ENCODE peak calls at places on chromosome 13, in nine cellular contexts. S, M, N, Z, U, E, A, L and G are unnamed samples.

GRCh38 chr13:39655041-39655568 is 357 bp upstream of the COG6 start:
- DNase-seq in S (no peak), M (no peak), N (no peak), Z (no peak), U (no peak), E (peak; percentile 53), A (no peak), L (no peak), G (no peak)

GRCh38 chr13:42849200-42849599 is 67.8 kb downstream of the FAM216B start:
- DNase-seq in S (no peak), M (no peak), N (no peak), Z (no peak), U (no peak), E (no peak), A (no peak), L (no peak), G (no peak)

GRCh38 chr13:37070956-37071355 is 11.5 kb upstream of the SUPT20H start:
- DNase-seq in S (no peak), M (no peak), N (no peak), Z (no peak), U (no peak), E (no peak), A (no peak), L (no peak), G (no peak)

GRCh38 chr13:66461021-66461420 is 769.1 kb downstream of the PCDH9 start:
- DNase-seq in S (no peak), M (no peak), N (no peak), Z (no peak), U (no peak), E (no peak), A (peak; percentile 45), L (no peak), G (no peak)

GRCh38 chr13:40777166-40777956 is 6.4 kb upstream of the MRPS31 start:
- DNase-seq in S (no peak), M (no peak), N (no peak), Z (no peak), U (no peak), E (peak; percentile 92), A (peak; percentile 63), L (peak; percentile 71), G (no peak)

GRCh38 chr13:98998831-98999634 is 21.2 kb upstream of the DOCK9 start:
- DNase-seq in S (no peak), M (no peak), N (no peak), Z (no peak), U (no peak), E (no peak), A (peak; percentile 38), L (no peak), G (no peak)

GRCh38 chr13:97369269-97369893 is 64.6 kb upstream of the RAP2A start:
- DNase-seq in S (no peak), M (no peak), N (no peak), Z (no peak), U (no peak), E (no peak), A (peak; percentile 48), L (no peak), G (no peak)

GRCh38 chr13:41144576-41144975 is 12.0 kb upstream of the KBTBD6 start:
- DNase-seq in S (no peak), M (no peak), N (no peak), Z (no peak), U (no peak), E (no peak), A (no peak), L (no peak), G (no peak)

GRCh38 chr13:97268772-97269171 is 46.6 kb downstream of the MBNL2 start:
- DNase-seq in S (no peak), M (no peak), N (no peak), Z (peak; percentile 55), U (no peak), E (no peak), A (no peak), L (no peak), G (no peak)

GRCh38 chr13:99709134-99709533 is 207.9 kb downstream of the TM9SF2 start:
- DNase-seq in S (no peak), M (no peak), N (no peak), Z (no peak), U (no peak), E (peak; percentile 38), A (no peak), L (no peak), G (no peak)

GRCh38 chr13:99087954-99088491 is 110.2 kb upstream of the DOCK9 start:
- DNase-seq in S (peak; percentile 67), M (peak; percentile 45), N (no peak), Z (no peak), U (no peak), E (no peak), A (no peak), L (peak; percentile 62), G (no peak)

GRCh38 chr13:37617162-37617561 is 18.6 kb upstream of the POSTN start:
- DNase-seq in S (no peak), M (no peak), N (no peak), Z (no peak), U (no peak), E (no peak), A (peak; percentile 42), L (peak; percentile 27), G (no peak)

GRCh38 chr13:113929628-113930615 is 44.0 kb downstream of the C13orf46 start:
- DNase-seq in S (peak; percentile 57), M (peak; percentile 19), N (no peak), Z (peak; percentile 63), U (peak; percentile 21), E (no peak), A (no peak), L (no peak), G (no peak)

GRCh38 chr13:82747331-82747730 is 1134.9 kb downstream of the SLITRK1 start:
- DNase-seq in S (no peak), M (no peak), N (no peak), Z (no peak), U (no peak), E (no peak), A (no peak), L (no peak), G (no peak)

GRCh38 chr13:38687246-38688229 is 661 bp downstream of the FREM2 start:
- DNase-seq in S (peak; percentile 71), M (peak; percentile 33), N (peak; percentile 54), Z (no peak), U (no peak), E (no peak), A (peak; percentile 2), L (peak; percentile 62), G (no peak)

GRCh38 chr13:70080030-70080429 is 27.6 kb upstream of the ATXN8OS start:
- DNase-seq in S (no peak), M (no peak), N (no peak), Z (no peak), U (no peak), E (no peak), A (no peak), L (no peak), G (no peak)

GRCh38 chr13:21579754-21580316 is 24.1 kb downstream of the MICU2 start:
- DNase-seq in S (no peak), M (no peak), N (no peak), Z (no peak), U (no peak), E (peak; percentile 48), A (no peak), L (no peak), G (no peak)

GRCh38 chr13:98563071-98563470 is 13.8 kb downstream of the STK24 start:
- DNase-seq in S (no peak), M (no peak), N (no peak), Z (no peak), U (no peak), E (no peak), A (no peak), L (no peak), G (no peak)

GRCh38 chr13:54750521-54750920 is 1721.9 kb downstream of the OLFM4 start:
- DNase-seq in S (no peak), M (no peak), N (no peak), Z (no peak), U (no peak), E (no peak), A (no peak), L (peak; percentile 6), G (no peak)

DNA sequence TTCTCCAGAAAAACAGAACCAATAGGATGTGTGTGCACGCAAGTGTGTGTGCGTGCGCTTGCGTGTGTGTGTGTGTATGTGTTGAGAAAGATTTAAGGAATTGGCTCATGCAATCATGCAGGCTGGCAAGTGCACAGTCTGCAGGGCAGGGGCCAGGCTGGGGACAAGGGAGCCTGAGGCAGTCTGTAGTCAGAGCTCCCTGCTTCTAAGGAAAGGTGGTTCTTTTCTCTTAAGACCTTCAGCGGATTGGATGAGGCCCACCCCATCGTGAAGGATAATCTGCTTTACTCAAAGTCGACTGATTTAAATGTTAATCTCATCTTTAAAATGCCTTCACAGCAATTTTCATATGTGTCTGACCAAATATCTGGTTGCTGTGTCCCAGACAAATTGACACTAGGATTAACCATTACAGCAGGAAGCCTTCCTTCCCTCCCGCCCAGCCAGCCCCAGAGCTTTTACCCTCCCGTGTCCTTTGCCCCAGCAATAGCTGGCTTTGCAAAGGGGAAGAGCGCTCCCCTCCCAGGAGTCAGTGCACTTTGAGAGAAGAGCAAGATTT is 15.0 kb upstream of the NAXD start:
- DNase-seq in S (no peak), M (no peak), N (no peak), Z (no peak), U (no peak), E (no peak), A (no peak), L (no peak), G (no peak)
- H3K27ac ChIP-seq in S (no peak overlapping the region), M (no peak overlapping the region), N (no peak overlapping the region), Z (no peak overlapping the region), U (no peak overlapping the region), E (no peak overlapping the region), A (no peak overlapping the region), L (no peak overlapping the region), G (no peak overlapping the region)

GRCh38 chr13:51764184-51765141 is 39.5 kb downstream of the DHRS12 start:
- DNase-seq in S (no peak), M (peak; percentile 75), N (no peak), Z (peak; percentile 75), U (peak; percentile 56), E (no peak), A (peak; percentile 92), L (peak; percentile 65), G (no peak)
- H3K36me3 ChIP-seq in S (peaks cover 16% of the 10 kb centered on the region), M (peaks cover 3% of the 10 kb centered on the region), N (peaks cover 43% of the 10 kb centered on the region), Z (no peaks in the 10 kb centered on the region), U (peaks cover 38% of the 10 kb centered on the region), E (no peaks in the 10 kb centered on the region), A (no peaks in the 10 kb centered on the region), L (no peaks in the 10 kb centered on the region), G (no peaks in the 10 kb centered on the region)

GRCh38 chr13:49064459-49064858 is 88.7 kb downstream of the FNDC3A start:
- DNase-seq in S (no peak), M (no peak), N (no peak), Z (no peak), U (no peak), E (no peak), A (no peak), L (no peak), G (no peak)
- H3K27ac ChIP-seq in S (no peak overlapping the region), M (no peak overlapping the region), N (no peak overlapping the region), Z (no peak overlapping the region), U (no peak overlapping the region), E (no peak overlapping the region), A (no peak overlapping the region), L (no peak overlapping the region), G (no peak overlapping the region)

DNA sequence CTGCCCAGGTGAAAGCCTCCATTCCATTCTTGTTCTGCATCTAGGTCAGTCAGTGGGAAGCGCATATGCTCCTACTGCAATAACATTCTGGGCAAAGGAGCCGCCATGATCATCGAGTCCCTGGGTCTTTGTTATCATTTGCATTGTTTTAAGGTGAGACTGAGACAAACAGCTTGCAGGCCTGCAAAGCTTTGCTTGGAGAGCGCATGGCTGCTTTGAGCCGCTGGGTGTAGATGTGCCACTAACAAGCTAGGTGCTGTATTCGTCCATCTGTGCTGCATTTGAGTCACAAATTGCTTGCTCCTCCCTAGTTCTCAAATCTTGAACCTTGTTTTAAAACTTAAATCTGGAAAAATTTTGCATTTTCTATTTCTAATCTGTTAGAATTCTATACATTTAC is 219.1 kb downstream of the LMO7 start:
- DNase-seq in S (no peak), M (no peak), N (no peak), Z (no peak), U (no peak), E (no peak), A (no peak), L (no peak), G (no peak)
- H3K36me3 ChIP-seq in S (peaks cover 53% of the 10 kb centered on the region), M (peaks cover 16% of the 10 kb centered on the region), N (peaks cover 72% of the 10 kb centered on the region), Z (peaks cover 6% of the 10 kb centered on the region), U (peaks cover 69% of the 10 kb centered on the region), E (no peaks in the 10 kb centered on the region), A (peaks cover 13% of the 10 kb centered on the region), L (peaks cover 62% of the 10 kb centered on the region), G (peaks cover 3% of the 10 kb centered on the region)